ENCODE peak calls at places on chromosomes 6 and 20, in five cellular contexts. E is KBM-7; I is stimulated activated CD4-positive, alpha-beta T cell treated with anti-CD3 and anti-CD28 coated beads, Interleukin-15, amount 100 ng/mL, for 24 hours; Z is C1 segment of cervical spinal cord; V is activated gamma-delta T cell treated with anti-CD3 and anti-CD28 coated beads, Interleukin-2, amount 50 U/mL, for 16 hours. C is an unnamed sample.
A peak's percentile ranks its signal among the peaks of the same experiment; 100 is the strongest.

GRCh38 chr6:57158658-57159057 is 13.5 kb upstream of the BAG2 start:
- DNase-seq in Z (no peak), E (no peak), I (no peak), V (no peak), C (no peak)

GRCh38 chr6:36276581-36277536 is 7.0 kb downstream of the PNPLA1 start:
- DNase-seq in Z (no peak), E (no peak), I (no peak), V (no peak), C (no peak)

GRCh38 chr6:141451176-141451507 is 681.6 kb upstream of the GJE1 start:
- DNase-seq in V (no peak), I (no peak), Z (no peak), E (no peak), C (no peak)

GRCh38 chr6:141401168-141401567 is 731.6 kb upstream of the GJE1 start:
- DNase-seq in Z (no peak), V (no peak), I (no peak), E (no peak), C (no peak)

GRCh38 chr20:35504751-35505150 is 24.7 kb downstream of the C20orf173 start:
- DNase-seq in Z (no peak), V (no peak), I (no peak), E (no peak), C (no peak)

GRCh38 chr20:57659789-57660509 is 39.7 kb upstream of the ZBP1 start:
- DNase-seq in Z (no peak), E (no peak), V (no peak), I (no peak), C (peak; percentile 3)

GRCh38 chr6:157966990-157967389 is 14.7 kb upstream of the SYNJ2 start:
- DNase-seq in Z (no peak), I (no peak), E (no peak), V (no peak), C (no peak)

GRCh38 chr20:32510120-32510600 is 75.0 kb downstream of the NOL4L start:
- DNase-seq in I (peak; percentile 28), Z (no peak), V (no peak), E (no peak), C (no peak)

GRCh38 chr6:97705568-97705967 is 422.6 kb upstream of the MMS22L start:
- DNase-seq in I (no peak), Z (no peak), E (peak; percentile 7), V (no peak), C (no peak)

GRCh38 chr6:27575594-27576361 is 102.9 kb upstream of the ZNF184 start:
- DNase-seq in I (no peak), Z (no peak), E (no peak), V (no peak), C (no peak)

C was measured in head of caudate nucleus.